ENCODE peak calls at places on chromosomes 11 and 22, in five cellular contexts. H, B, D, P and S are unnamed samples.

GRCh38 chr11:96006016-96006415 is 82.1 kb upstream of the MTMR2 start:
- DNase-seq in H (no peak), B (no peak), D (no peak), P (no peak), S (no peak)

GRCh38 chr11:26201411-26201810 is 130.5 kb upstream of the ANO3 start:
- DNase-seq in H (no peak), B (no peak), D (peak), P (no peak), S (no peak)

GRCh38 chr11:75084883-75085282 is 11.8 kb downstream of the OR2AT4 start:
- DNase-seq in H (no peak), B (no peak), D (no peak), P (no peak), S (no peak)

GRCh38 chr11:13289081-13289480 is 11.5 kb downstream of the BMAL1 start:
- DNase-seq in H (no peak), B (peak), D (peak), P (no peak), S (no peak)

GRCh38 chr22:45818130-45819085 is 146.8 kb downstream of the ATXN10 start:
- DNase-seq in H (no peak), B (no peak), D (no peak), P (peak), S (peak)

GRCh38 chr11:38498721-38499120 is 1900.7 kb upstream of the RAG2 start:
- DNase-seq in H (no peak), B (no peak), D (no peak), P (no peak), S (no peak)

GRCh38 chr11:88179966-88180629 is 4.9 kb upstream of the RAB38 start:
- DNase-seq in H (no peak), B (no peak), D (no peak), P (no peak), S (no peak)

GRCh38 chr11:102603091-102603490 is 22.0 kb downstream of the MMP20 start:
- DNase-seq in H (no peak), B (peak), D (no peak), P (peak), S (no peak)

GRCh38 chr11:117805048-117805447 is 8.0 kb upstream of the DSCAML1 start:
- DNase-seq in H (no peak), B (no peak), D (no peak), P (no peak), S (no peak)

GRCh38 chr22:46367707-46368191 is 32.2 kb downstream of the TRMU start:
- DNase-seq in H (peak), B (peak), D (peak), P (peak), S (peak)

GRCh38 chr11:81756864-81757595 is 976.6 kb downstream of the FAM181B start:
- DNase-seq in H (no peak), B (no peak), D (no peak), P (no peak), S (no peak)

GRCh38 chr22:22343603-22344276 is 99.2 kb downstream of the VPREB1 start:
- DNase-seq in H (no peak), B (no peak), D (no peak), P (no peak), S (peak)

GRCh38 chr11:110710520-110711381 is 1.5 kb downstream of the ARHGAP20 start:
- DNase-seq in H (no peak), B (peak), D (no peak), P (peak), S (no peak)

GRCh38 chr11:15918212-15918611 is 438.1 kb downstream of the SOX6 start:
- DNase-seq in H (no peak), B (no peak), D (no peak), P (no peak), S (no peak)

GRCh38 chr22:30381250-30381649 is 6.0 kb downstream of the RNF215 start:
- DNase-seq in H (no peak), B (no peak), D (no peak), P (no peak), S (no peak)

GRCh38 chr11:79439893-79440450 is 858 bp downstream of the TENM4 start:
- DNase-seq in H (no peak), B (peak), D (no peak), P (no peak), S (no peak)

GRCh38 chr11:120239713-120240640 is at the start of gene POU2F3:
- DNase-seq in H (no peak), B (no peak), D (no peak), P (no peak), S (no peak)

GRCh38 chr22:24831678-24832077 is 25.7 kb downstream of the SGSM1 start:
- DNase-seq in H (no peak), B (no peak), D (no peak), P (no peak), S (peak)

GRCh38 chr11:111542606-111543275 is 2.2 kb downstream of the LAYN start:
- DNase-seq in H (no peak), B (no peak), D (no peak), P (no peak), S (no peak)

GRCh38 chr11:30852091-30852490 is 265.9 kb upstream of the MPPED2 start:
- DNase-seq in H (no peak), B (no peak), D (no peak), P (no peak), S (no peak)

GRCh38 chr11:65435330-65435931 is 12.8 kb downstream of the NEAT1 start:
- DNase-seq in H (no peak), B (no peak), D (peak), P (no peak), S (peak)

GRCh38 chr11:47132981-47133380 is 43.7 kb downstream of the ARFGAP2 start:
- DNase-seq in H (no peak), B (no peak), D (no peak), P (no peak), S (no peak)

GRCh38 chr22:49724893-49725489 is 102.7 kb downstream of the BRD1 start:
- DNase-seq in H (peak), B (peak), D (no peak), P (peak), S (peak)

GRCh38 chr11:13260963-13261599 is 16.5 kb upstream of the BMAL1 start:
- DNase-seq in H (no peak), B (peak), D (no peak), P (no peak), S (no peak)